ENCODE peak calls at places on chromosomes 3 and 15, in four cellular contexts. One of them, this sample, is unnamed.
A peak's percentile ranks its signal among the peaks of the same experiment; 100 is the strongest.

GRCh38 chr3:96961576-96961975 is 147.2 kb downstream of the EPHA6 start:
- DNase-seq in H9: no peak
- DNase-seq in tibial artery: no peak
- DNase-seq in AG09309: no peak
- DNase-seq in this sample: no peak

GRCh38 chr3:101340591-101340990 is 20.2 kb upstream of the IMPG2 start:
- DNase-seq in H9: no peak
- DNase-seq in tibial artery: no peak
- DNase-seq in AG09309: peak; percentile 24
- DNase-seq in this sample: no peak

GRCh38 chr15:98142584-98142983 is 182.1 kb downstream of the ARRDC4 start:
- DNase-seq in AG09309: no peak
- DNase-seq in tibial artery: no peak
- DNase-seq in H9: peak; percentile 45
- DNase-seq in this sample: no peak

GRCh38 chr15:92949604-92950249 is 49.6 kb downstream of the CHD2 start:
- DNase-seq in AG09309: no peak
- DNase-seq in tibial artery: no peak
- DNase-seq in H9: peak; percentile 47
- DNase-seq in this sample: no peak

GRCh38 chr3:151307583-151307982 is 9.0 kb downstream of the GPR87 start:
- DNase-seq in H9: no peak
- DNase-seq in tibial artery: no peak
- DNase-seq in AG09309: no peak
- DNase-seq in this sample: no peak

GRCh38 chr15:78956937-78957336 is 12.1 kb upstream of the CTSH start:
- DNase-seq in H9: no peak
- DNase-seq in tibial artery: no peak
- DNase-seq in AG09309: no peak
- DNase-seq in this sample: no peak

GRCh38 chr3:157282261-157283191 is 122.6 kb upstream of the CCNL1 start:
- DNase-seq in AG09309: peak; percentile 99
- DNase-seq in tibial artery: peak; percentile 82
- DNase-seq in H9: no peak
- DNase-seq in this sample: no peak

GRCh38 chr3:135865554-135865953 is 100.0 kb upstream of the PPP2R3A start:
- DNase-seq in tibial artery: no peak
- DNase-seq in AG09309: no peak
- DNase-seq in H9: no peak
- DNase-seq in this sample: no peak

GRCh38 chr15:20646529-20647142 is 105.0 kb upstream of the GOLGA6L6 start:
- DNase-seq in tibial artery: no peak
- DNase-seq in H9: no peak
- DNase-seq in AG09309: no peak
- DNase-seq in this sample: no peak

GRCh38 chr3:44712455-44713075 is at the start of gene ZNF502:
- DNase-seq in tibial artery: peak; percentile 86
- DNase-seq in H9: peak; percentile 76
- DNase-seq in AG09309: peak; percentile 49
- DNase-seq in this sample: peak; percentile 4

GRCh38 chr15:78790027-78790426 is 21.2 kb downstream of the ADAMTS7 start:
- DNase-seq in H9: no peak
- DNase-seq in tibial artery: no peak
- DNase-seq in AG09309: no peak
- DNase-seq in this sample: no peak

GRCh38 chr3:139653582-139653981 is 24.2 kb downstream of the NMNAT3 start:
- DNase-seq in tibial artery: peak; percentile 52
- DNase-seq in AG09309: no peak
- DNase-seq in H9: no peak
- DNase-seq in this sample: no peak

GRCh38 chr3:140343211-140343610 is 334.7 kb upstream of the TRIM42 start:
- DNase-seq in H9: no peak
- DNase-seq in AG09309: no peak
- DNase-seq in tibial artery: no peak
- DNase-seq in this sample: no peak

GRCh38 chr15:55740479-55740878 is 2.5 kb downstream of the PRTG start:
- DNase-seq in H9: no peak
- DNase-seq in tibial artery: no peak
- DNase-seq in AG09309: no peak
- DNase-seq in this sample: no peak

GRCh38 chr3:143037867-143038266 is 36.5 kb downstream of the U2SURP start:
- DNase-seq in H9: no peak
- DNase-seq in AG09309: no peak
- DNase-seq in tibial artery: no peak
- DNase-seq in this sample: no peak

GRCh38 chr3:24520101-24520495 is 25.4 kb upstream of the THRB start:
- DNase-seq in tibial artery: no peak
- DNase-seq in H9: no peak
- DNase-seq in AG09309: no peak
- DNase-seq in this sample: no peak

GRCh38 chr3:46690798-46691197 is 2.7 kb downstream of the ALS2CL start:
- DNase-seq in tibial artery: no peak
- DNase-seq in H9: no peak
- DNase-seq in AG09309: no peak
- DNase-seq in this sample: no peak

GRCh38 chr3:30551266-30551665 is 55.1 kb upstream of the TGFBR2 start:
- DNase-seq in H9: no peak
- DNase-seq in tibial artery: no peak
- DNase-seq in AG09309: no peak
- DNase-seq in this sample: no peak

GRCh38 chr3:33256249-33256648 is 21.0 kb upstream of the FBXL2 start:
- DNase-seq in tibial artery: no peak
- DNase-seq in AG09309: no peak
- DNase-seq in H9: no peak
- DNase-seq in this sample: no peak

GRCh38 chr15:75037685-75038084 is 14.3 kb downstream of the PPCDC start:
- DNase-seq in H9: no peak
- DNase-seq in tibial artery: no peak
- DNase-seq in AG09309: no peak
- DNase-seq in this sample: no peak

GRCh38 chr15:73295630-73296286 is 73.0 kb downstream of the HCN4 start:
- DNase-seq in AG09309: no peak
- DNase-seq in tibial artery: no peak
- DNase-seq in H9: no peak
- DNase-seq in this sample: no peak

GRCh38 chr3:187183210-187183862 is 13.9 kb upstream of the RTP1 start:
- DNase-seq in tibial artery: no peak
- DNase-seq in AG09309: no peak
- DNase-seq in H9: peak; percentile 73
- DNase-seq in this sample: no peak

GRCh38 chr3:118101891-118102290 is 932.8 kb downstream of the IGSF11 start:
- DNase-seq in tibial artery: no peak
- DNase-seq in H9: no peak
- DNase-seq in AG09309: no peak
- DNase-seq in this sample: no peak

GRCh38 chr3:14550651-14551611 is 10.8 kb upstream of the GRIP2 start:
- DNase-seq in tibial artery: no peak
- DNase-seq in AG09309: no peak
- DNase-seq in H9: no peak
- DNase-seq in this sample: no peak

GRCh38 chr3:141393151-141394076 is 25.1 kb downstream of the ZBTB38 start:
- DNase-seq in AG09309: no peak
- DNase-seq in tibial artery: no peak
- DNase-seq in H9: peak; percentile 83
- DNase-seq in this sample: peak; percentile 14

GRCh38 chr15:85539491-85539890 is 159.1 kb downstream of the AKAP13 start:
- DNase-seq in tibial artery: no peak
- DNase-seq in AG09309: no peak
- DNase-seq in H9: no peak
- DNase-seq in this sample: no peak

GRCh38 chr3:177673105-177673804 is 476.0 kb upstream of the TBL1XR1 start:
- DNase-seq in AG09309: peak; percentile 87
- DNase-seq in tibial artery: peak; percentile 23
- DNase-seq in H9: no peak
- DNase-seq in this sample: no peak

GRCh38 chr3:126537730-126538281 is 13.9 kb downstream of the CHST13 start:
- DNase-seq in H9: peak; percentile 22
- DNase-seq in tibial artery: peak; percentile 6
- DNase-seq in AG09309: no peak
- DNase-seq in this sample: no peak

GRCh38 chr3:99703535-99703934 is 65.1 kb downstream of the COL8A1 start:
- DNase-seq in tibial artery: no peak
- DNase-seq in AG09309: no peak
- DNase-seq in H9: no peak
- DNase-seq in this sample: no peak
- TF ChIP-seq CTCF in tibial artery: no peak
- TF ChIP-seq CTCF in AG09309: no peak
- TF ChIP-seq CTCF in H9: no peak
- TF ChIP-seq CTCF in this sample: no peak

GRCh38 chr3:194421-194820 is 2.1 kb upstream of the CHL1 start:
- DNase-seq in tibial artery: no peak
- DNase-seq in H9: no peak
- DNase-seq in AG09309: no peak
- DNase-seq in this sample: no peak
- TF ChIP-seq CTCF in tibial artery: no peak
- TF ChIP-seq CTCF in H9: no peak
- TF ChIP-seq CTCF in AG09309: no peak
- TF ChIP-seq CTCF in this sample: no peak

GRCh38 chr15:89323825-89324224 is 10.8 kb downstream of the POLG start:
- DNase-seq in tibial artery: no peak
- DNase-seq in AG09309: no peak
- DNase-seq in H9: no peak
- DNase-seq in this sample: no peak

GRCh38 chr15:89328398-89329254 is 6.0 kb downstream of the POLG start:
- DNase-seq in tibial artery: no peak
- DNase-seq in H9: no peak
- DNase-seq in AG09309: no peak
- DNase-seq in this sample: no peak

GRCh38 chr15:89325039-89325803 is 9.4 kb downstream of the POLG start:
- DNase-seq in H9: no peak
- DNase-seq in tibial artery: no peak
- DNase-seq in AG09309: no peak
- DNase-seq in this sample: no peak

GRCh38 chr15:89327113-89327512 is 7.5 kb downstream of the POLG start:
- DNase-seq in AG09309: no peak
- DNase-seq in H9: no peak
- DNase-seq in tibial artery: no peak
- DNase-seq in this sample: no peak

GRCh38 chr15:89326316-89326715 is 8.3 kb downstream of the POLG start:
- DNase-seq in H9: no peak
- DNase-seq in tibial artery: no peak
- DNase-seq in AG09309: no peak
- DNase-seq in this sample: no peak
- TF ChIP-seq CTCF in H9: no peak
- TF ChIP-seq CTCF in tibial artery: no peak
- TF ChIP-seq CTCF in AG09309: no peak
- TF ChIP-seq CTCF in this sample: no peak

GRCh38 chr3:111890051-111890580 is 31.1 kb downstream of the PHLDB2 start:
- DNase-seq in tibial artery: no peak
- DNase-seq in AG09309: no peak
- DNase-seq in H9: no peak
- DNase-seq in this sample: no peak

GRCh38 chr3:111899966-111900365 is 40.9 kb downstream of the PHLDB2 start:
- DNase-seq in H9: no peak
- DNase-seq in AG09309: no peak
- DNase-seq in tibial artery: no peak
- DNase-seq in this sample: no peak

GRCh38 chr3:111892070-111892469 is 33.0 kb downstream of the PHLDB2 start:
- DNase-seq in AG09309: no peak
- DNase-seq in H9: no peak
- DNase-seq in tibial artery: no peak
- DNase-seq in this sample: no peak

DNA sequence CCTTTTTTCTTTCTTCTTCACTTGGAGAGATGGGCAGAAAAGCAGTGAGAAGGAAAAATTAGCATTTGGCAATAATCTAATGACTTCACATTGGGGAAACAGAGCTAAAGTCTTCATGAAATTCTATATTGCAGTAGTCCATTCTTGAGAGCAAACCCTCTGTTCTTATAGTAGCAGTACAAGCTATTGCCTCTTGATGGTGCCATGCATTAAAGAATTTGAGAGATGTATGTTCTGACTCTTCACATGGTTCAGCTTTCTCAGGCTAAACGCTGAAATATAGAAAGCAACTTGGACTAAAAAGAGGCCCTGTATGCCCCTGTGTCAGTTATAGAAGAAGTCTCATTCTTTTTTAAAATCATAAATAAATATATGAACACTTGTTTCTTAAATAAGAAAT is 36.0 kb downstream of the PHLDB2 start:
- DNase-seq in tibial artery: no peak
- DNase-seq in AG09309: no peak
- DNase-seq in H9: no peak
- DNase-seq in this sample: no peak
- TF ChIP-seq CTCF in tibial artery: no peak
- TF ChIP-seq CTCF in AG09309: peak; percentile 47
- TF ChIP-seq CTCF in H9: peak; percentile 67
- TF ChIP-seq CTCF in this sample: no peak

GRCh38 chr3:138180375-138181029 is 5.8 kb upstream of the DBR1 start:
- DNase-seq in tibial artery: no peak
- DNase-seq in H9: no peak
- DNase-seq in AG09309: no peak
- DNase-seq in this sample: no peak
- TF ChIP-seq CTCF in tibial artery: no peak
- TF ChIP-seq CTCF in H9: peak; percentile 63
- TF ChIP-seq CTCF in AG09309: peak; percentile 44
- TF ChIP-seq CTCF in this sample: no peak

GRCh38 chr15:43187544-43188155 is 2.4 kb downstream of the CCNDBP1 start:
- DNase-seq in tibial artery: no peak
- DNase-seq in H9: no peak
- DNase-seq in AG09309: peak; percentile 46
- DNase-seq in this sample: no peak
- TF ChIP-seq CTCF in tibial artery: peak; percentile 28
- TF ChIP-seq CTCF in H9: peak; percentile 73
- TF ChIP-seq CTCF in AG09309: peak; percentile 62
- TF ChIP-seq CTCF in this sample: peak; percentile 57

GRCh38 chr15:90232941-90233700 is 620 bp downstream of the CIB1 start:
- DNase-seq in tibial artery: peak; percentile 53
- DNase-seq in H9: peak; percentile 78
- DNase-seq in AG09309: no peak
- DNase-seq in this sample: peak; percentile 66
- TF ChIP-seq CTCF in tibial artery: peak; percentile 29
- TF ChIP-seq CTCF in H9: peak; percentile 71
- TF ChIP-seq CTCF in AG09309: peak; percentile 50
- TF ChIP-seq CTCF in this sample: peak; percentile 40

This sample was measured in nephron progenitor cell.